ENCODE peak calls at places on chromosomes 4 and X, in four cellular contexts. Q is SK-N-SH, D is prostate gland, M is stomach. V is an unnamed sample.

GRCh38 chr4:3871181-3871852 is 105.1 kb downstream of the ADRA2C start:
- DNase-seq in M (no peak), D (no peak), Q (peak; percentile 84), V (peak; percentile 46)

GRCh38 chr4:56424697-56425514 is 10.5 kb downstream of the PPAT start:
- DNase-seq in M (peak; percentile 32), Q (peak; percentile 39), D (peak; percentile 32), V (no peak)

GRCh38 chr4:140150636-140150885 is 3.4 kb downstream of the MAML3 start:
- DNase-seq in M (peak; percentile 82), Q (no peak), D (peak; percentile 92), V (peak; percentile 92)

GRCh38 chr4:174216935-174217272 is 66.6 kb downstream of the FBXO8 start:
- DNase-seq in Q (no peak), M (no peak), D (no peak), V (no peak)

GRCh38 chrX:40016702-40017101 is 81.1 kb downstream of the BCOR start:
- DNase-seq in D (no peak), M (no peak), Q (no peak), V (no peak)

GRCh38 chr4:20496078-20496477 is 204.2 kb upstream of the PACRGL start:
- DNase-seq in D (no peak), M (no peak), Q (no peak), V (no peak)

GRCh38 chrX:43505759-43506158 is 150.3 kb upstream of the MAOA start:
- DNase-seq in D (no peak), M (no peak), Q (no peak), V (no peak)

GRCh38 chrX:22122510-22122909 is 90.4 kb downstream of the PHEX start:
- DNase-seq in M (no peak), D (peak; percentile 68), Q (no peak), V (no peak)

GRCh38 chr4:73669410-73670183 is 49.4 kb upstream of the RASSF6 start:
- DNase-seq in D (no peak), M (no peak), Q (no peak), V (no peak)

GRCh38 chrX:2677764-2678163 is 13.3 kb upstream of the CD99 start:
- DNase-seq in M (peak; percentile 33), Q (no peak), D (peak; percentile 52), V (peak; percentile 87)

GRCh38 chrX:121642415-121642814 is 595.0 kb downstream of the GLUD2 start:
- DNase-seq in M (no peak), Q (no peak), D (no peak), V (no peak)

DNA sequence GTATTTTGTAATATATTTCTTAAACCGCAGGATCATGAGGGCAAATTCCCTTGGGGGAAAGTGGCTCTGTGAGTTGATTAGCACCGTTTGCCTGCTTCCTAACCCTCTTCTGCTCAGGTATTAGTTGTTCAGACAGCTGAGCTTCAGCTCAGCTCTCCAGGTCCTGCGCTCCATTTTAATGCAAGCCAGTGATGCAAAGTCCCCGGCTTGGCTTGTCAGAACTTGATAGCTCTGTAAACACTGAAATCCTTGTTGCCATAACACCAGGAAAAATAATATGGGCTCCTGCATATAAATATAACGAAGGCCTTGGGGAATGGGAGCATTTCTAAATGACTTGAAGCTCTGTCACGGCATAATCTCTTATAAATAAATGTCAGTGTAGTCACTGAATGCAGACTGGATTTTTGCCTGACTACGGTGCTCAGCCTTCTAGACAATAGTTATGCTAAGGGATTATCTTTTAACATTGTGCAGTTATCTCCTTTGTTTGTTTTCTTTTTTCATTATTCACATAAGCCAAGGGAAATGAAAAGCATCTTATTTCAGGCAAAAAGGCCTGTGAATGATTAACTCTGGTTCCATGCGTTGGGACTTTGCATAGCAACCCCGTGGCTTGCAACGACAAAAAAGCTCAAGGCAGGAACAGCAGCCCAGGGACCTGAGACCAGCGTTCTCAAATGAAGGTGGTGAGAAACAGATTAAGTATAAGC is 253.2 kb downstream of the SPRY1 start:
- DNase-seq in M (peak; percentile 49), D (peak; percentile 60), Q (no peak), V (no peak)
- TF ChIP-seq POLR2AphosphoS5 in M (peak; percentile 27), D (peak; percentile 46), Q (no peak), V (no peak)

GRCh38 chr4:137660211-137660610 is 127.9 kb upstream of the PCDH18 start:
- DNase-seq in D (no peak), M (no peak), Q (no peak), V (no peak)

GRCh38 chr4:137659431-137659830 is 127.1 kb upstream of the PCDH18 start:
- DNase-seq in D (no peak), M (no peak), Q (no peak), V (no peak)

GRCh38 chr4:137664416-137664815 is 132.1 kb upstream of the PCDH18 start:
- DNase-seq in Q (no peak), M (no peak), D (no peak), V (no peak)

GRCh38 chr4:137664055-137664405 is 131.7 kb upstream of the PCDH18 start:
- DNase-seq in D (no peak), Q (no peak), M (no peak), V (no peak)

DNA sequence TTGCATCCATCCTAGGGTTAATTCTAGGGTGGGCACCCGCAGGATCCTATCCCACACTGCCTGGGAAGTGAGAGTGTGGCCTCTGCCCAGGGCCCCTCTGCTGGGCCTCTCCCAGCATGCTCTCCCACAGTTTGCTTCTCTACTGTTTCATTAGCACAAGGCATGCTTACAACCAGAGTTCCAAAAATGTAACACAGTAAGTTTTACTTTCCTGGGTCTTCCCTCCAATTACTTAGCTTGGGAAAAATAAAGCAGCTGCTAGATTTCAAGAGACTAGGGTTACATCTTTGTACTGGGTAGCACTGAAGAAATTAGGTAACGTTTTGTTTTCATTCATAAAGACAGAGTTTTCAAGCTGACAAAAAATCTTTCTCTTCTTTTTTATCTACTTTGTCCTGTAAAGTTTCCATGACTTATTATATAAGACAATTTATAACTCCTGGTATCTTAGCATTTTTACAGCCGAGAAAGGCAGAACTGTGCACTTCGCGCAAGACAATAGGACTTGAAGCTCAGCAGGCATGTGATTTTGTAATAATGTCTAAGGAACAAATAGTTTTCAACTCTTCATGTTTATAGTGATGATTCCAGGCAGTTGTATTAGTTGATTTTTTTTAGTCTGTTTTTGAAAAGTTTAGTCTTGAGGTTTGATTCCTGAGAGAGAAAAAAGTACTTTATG is 131.2 kb upstream of the PCDH18 start:
- DNase-seq in D (no peak), M (no peak), Q (no peak), V (no peak)
- H3K4me3 ChIP-seq in D (no peak overlapping the region), M (no peak overlapping the region), Q (no peak overlapping the region), V (no peak overlapping the region)

GRCh38 chr4:47486306-47486705 is 1.2 kb downstream of the ATP10D start:
- DNase-seq in D (no peak), Q (no peak), M (no peak), V (no peak)

GRCh38 chr4:47482326-47482725 is 2.7 kb upstream of the ATP10D start:
- DNase-seq in D (no peak), M (no peak), Q (no peak), V (no peak)

GRCh38 chr4:47484169-47484568 is 906 bp upstream of the ATP10D start:
- DNase-seq in D (no peak), M (no peak), Q (no peak), V (no peak)

GRCh38 chr4:47485047-47485692 is at the start of gene ATP10D:
- DNase-seq in D (peak; percentile 94), Q (peak; percentile 89), M (peak; percentile 96), V (peak; percentile 96)

DNA sequence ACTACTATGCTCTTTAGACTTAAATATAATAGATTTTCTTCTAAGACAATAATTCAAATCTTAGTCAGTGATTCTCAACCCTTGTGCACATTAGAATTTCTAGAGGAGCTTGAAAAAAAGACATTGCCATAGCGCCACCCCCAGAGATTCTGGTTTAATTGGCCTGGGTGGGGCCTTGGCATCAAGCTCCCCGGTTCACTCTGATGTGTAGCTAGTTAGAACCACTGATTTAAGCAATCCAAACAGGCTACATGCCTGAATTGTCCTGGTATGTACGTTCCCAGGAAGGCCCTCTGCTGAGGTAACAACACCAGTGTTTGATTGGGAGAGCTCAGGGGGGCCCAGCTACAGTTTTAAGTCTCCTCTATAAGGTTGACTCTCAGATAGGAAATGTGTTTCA is 1.4 kb upstream of the ATP10D start:
- DNase-seq in M (no peak), D (no peak), Q (no peak), V (no peak)
- TF ChIP-seq CTCF in M (no peak), D (no peak), Q (no peak), V (no peak)

DNA sequence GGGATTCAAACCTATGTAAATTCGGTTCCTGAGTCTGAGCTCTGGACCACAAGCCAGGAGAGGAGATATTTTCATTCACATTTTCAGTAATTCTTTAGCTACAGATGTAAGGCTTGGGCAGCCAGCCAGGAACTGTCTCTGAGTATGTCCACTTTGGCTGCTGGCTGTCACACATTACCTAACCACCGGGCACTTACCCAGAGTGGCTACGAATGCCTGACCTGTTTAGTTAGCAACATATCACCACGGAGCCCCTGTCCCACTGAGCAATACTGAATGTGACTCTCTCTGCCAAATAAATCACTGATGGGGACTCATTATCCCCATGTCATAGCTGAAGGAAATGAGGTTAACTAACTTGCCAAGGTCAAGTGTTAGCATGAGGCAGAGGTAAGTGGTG is 15.3 kb downstream of the USP46 start:
- DNase-seq in M (peak; percentile 72), Q (peak; percentile 16), D (no peak), V (peak; percentile 70)
- TF ChIP-seq POLR2AphosphoS5 in M (peak; percentile 10), Q (no peak), D (no peak), V (no peak)

DNA sequence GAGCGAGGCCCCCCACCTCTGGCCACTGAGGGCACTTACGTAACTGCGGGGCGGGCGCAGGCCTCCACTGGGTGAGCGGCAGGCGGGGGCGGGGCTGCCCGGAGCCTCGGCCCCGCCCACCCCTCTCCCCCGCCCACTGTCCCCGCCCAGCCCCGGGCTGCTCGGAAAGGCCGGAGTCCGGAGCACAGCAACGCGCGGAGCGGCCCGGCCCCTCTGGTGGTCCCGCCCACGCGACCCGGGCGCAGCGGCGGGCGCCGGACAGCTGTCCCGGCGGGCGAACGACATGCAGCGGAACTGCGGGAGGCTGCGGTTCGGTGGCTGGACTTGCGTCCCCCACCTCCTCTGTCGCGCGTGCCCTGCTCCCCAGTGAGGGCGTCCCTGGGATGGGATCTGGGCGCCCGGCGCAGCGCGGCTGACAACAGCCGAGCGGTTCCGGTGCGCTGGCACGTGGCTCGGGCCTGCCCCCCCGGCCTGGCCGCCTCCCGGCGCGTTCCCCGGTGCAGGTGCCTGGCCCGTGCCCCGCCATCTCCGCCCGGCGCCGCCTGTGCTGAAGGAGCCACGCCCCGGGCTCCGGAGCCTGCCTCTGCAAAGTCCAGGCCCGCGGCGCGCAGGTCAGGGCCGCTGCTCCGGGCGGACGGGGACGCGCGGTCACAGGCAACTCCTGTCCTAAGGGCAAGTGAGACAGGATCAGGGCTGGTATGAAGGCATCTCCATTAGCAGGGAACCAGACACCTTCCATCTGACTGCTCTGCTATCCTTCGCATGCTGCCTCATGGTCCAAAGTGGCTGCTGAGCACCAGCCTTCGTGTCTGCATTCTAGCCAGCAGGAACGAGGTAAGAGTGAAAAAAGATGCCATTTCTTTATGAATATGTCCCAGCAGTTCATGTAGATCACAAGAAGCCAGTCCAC is 21.8 kb upstream of the JAKMIP1 start:
- DNase-seq in M (peak; percentile 50), D (peak; percentile 37), Q (peak; percentile 97), V (no peak)
- H3K4me3 ChIP-seq in M (peak overlapping the region; percentile 30), D (peak overlapping the region; percentile 6), Q (no peak overlapping the region), V (peak overlapping the region; percentile 32)

GRCh38 chr4:72527038-72527646 is 41.9 kb downstream of the ADAMTS3 start:
- DNase-seq in M (no peak), Q (no peak), D (no peak), V (no peak)
- TF ChIP-seq CTCF in M (no peak), Q (no peak), D (no peak), V (no peak)

GRCh38 chr4:2805712-2806391 is 13.0 kb downstream of the SH3BP2 start:
- DNase-seq in D (peak; percentile 76), M (peak; percentile 93), Q (no peak), V (peak; percentile 84)
- TF ChIP-seq POLR2AphosphoS5 in D (peak; percentile 35), M (peak; percentile 77), Q (no peak), V (no peak)

V was measured in suprapubic skin.